ENCODE peak calls at places on chromosome 12, in four cellular contexts. Z is neural crest cell; U is CD4-positive, CD25-positive, alpha-beta regulatory T cell; M is heart left ventricle. V is an unnamed sample.

GRCh38 chr12:81723361-81723760 is 35.8 kb downstream of the PPFIA2 start:
- DNase-seq in Z (no peak), U (no peak), M (no peak), V (no peak)

GRCh38 chr12:84124211-84124610 is 788.4 kb downstream of the SLC6A15 start:
- DNase-seq in Z (no peak), U (no peak), M (no peak), V (no peak)

GRCh38 chr12:121238086-121238485 is 28.2 kb downstream of the P2RX4 start:
- DNase-seq in Z (no peak), U (no peak), M (no peak), V (no peak)

GRCh38 chr12:53743277-53744129 is 8.3 kb downstream of the CISTR start:
- DNase-seq in Z (peak; percentile 68), U (peak; percentile 53), M (peak; percentile 48), V (peak; percentile 86)

GRCh38 chr12:121581681-121582439 is 1.0 kb upstream of the KDM2B start:
- DNase-seq in Z (no peak), U (no peak), M (no peak), V (no peak)

GRCh38 chr12:117452071-117452470 is 90.6 kb upstream of the NOS1 start:
- DNase-seq in Z (no peak), U (no peak), M (no peak), V (no peak)

GRCh38 chr12:58927112-58927511 is 6.8 kb upstream of the LRIG3 start:
- DNase-seq in Z (no peak), U (no peak), M (no peak), V (no peak)

GRCh38 chr12:90999946-91000345 is 4.8 kb downstream of the EPYC start:
- DNase-seq in Z (no peak), U (no peak), M (no peak), V (no peak)

GRCh38 chr12:47878293-47878917 is 26.4 kb downstream of the VDR start:
- DNase-seq in Z (no peak), U (no peak), M (no peak), V (no peak)

GRCh38 chr12:68761901-68762630 is 16.1 kb downstream of the SLC35E3 start:
- DNase-seq in Z (no peak), U (no peak), M (no peak), V (no peak)

GRCh38 chr12:98424726-98425401 is 90.5 kb upstream of the TMPO start:
- DNase-seq in Z (peak; percentile 47), U (peak; percentile 11), M (peak; percentile 63), V (peak; percentile 85)

V was measured in GM23338.